ENCODE peak calls at places on chromosome 6, in five cellular contexts. E is OCI-LY7, S is mammary epithelial cell, J is cardiac fibroblast, N is GM12865. I is an unnamed sample.

GRCh38 chr6:161188547-161189465 is 85.1 kb downstream of the AGPAT4 start:
- DNase-seq in S (no peak), N (no peak), J (no peak), E (no peak), I (no peak)

GRCh38 chr6:24797596-24798216 is 1.0 kb downstream of the ARMH2 start:
- DNase-seq in E (no peak), N (no peak), S (no peak), J (no peak), I (no peak)

GRCh38 chr6:108105584-108105983 is 31.0 kb upstream of the OSTM1 start:
- DNase-seq in S (no peak), J (no peak), E (no peak), N (no peak), I (no peak)

GRCh38 chr6:155142163-155142901 is 121.5 kb upstream of the CLDN20 start:
- DNase-seq in S (no peak), E (no peak), N (no peak), J (no peak), I (no peak)

GRCh38 chr6:140736227-140736626 is 1361.8 kb upstream of the CITED2 start:
- DNase-seq in N (no peak), J (peak), S (no peak), E (no peak), I (no peak)

GRCh38 chr6:136753624-136754023 is 38.7 kb downstream of the MAP3K5 start:
- DNase-seq in E (no peak), S (peak), J (no peak), N (peak), I (no peak)

GRCh38 chr6:96194675-96195074 is 178.9 kb downstream of the FUT9 start:
- DNase-seq in N (no peak), S (no peak), E (no peak), J (no peak), I (no peak)

GRCh38 chr6:14758421-14759043 is 487.3 kb upstream of the JARID2 start:
- DNase-seq in N (no peak), E (no peak), S (peak), J (peak), I (no peak)

GRCh38 chr6:5104667-5105066 is 19.5 kb downstream of the PPP1R3G start:
- DNase-seq in E (no peak), S (no peak), J (no peak), N (no peak), I (no peak)

GRCh38 chr6:81553246-81553645 is 199.2 kb downstream of the TENT5A start:
- DNase-seq in N (no peak), S (no peak), E (no peak), J (peak), I (no peak)

GRCh38 chr6:140602431-140602836 is 1228.0 kb upstream of the CITED2 start:
- DNase-seq in J (no peak), E (no peak), S (no peak), N (no peak), I (no peak)

GRCh38 chr6:106163966-106164877 is 78.1 kb downstream of the PRDM1 start:
- DNase-seq in N (peak), E (peak), S (no peak), J (peak), I (no peak)

GRCh38 chr6:11971154-11971553 is 41.0 kb upstream of the HIVEP1 start:
- DNase-seq in N (no peak), E (no peak), S (peak), J (peak), I (no peak)

GRCh38 chr6:35090734-35091133 is 50.4 kb downstream of the TCP11 start:
- DNase-seq in N (no peak), E (no peak), S (no peak), J (no peak), I (no peak)

GRCh38 chr6:43310624-43311023 is 2.0 kb upstream of the CRIP3 start:
- DNase-seq in J (no peak), E (no peak), S (no peak), N (no peak), I (no peak)

GRCh38 chr6:30898750-30899360 is 9.2 kb upstream of the GTF2H4 start:
- DNase-seq in E (no peak), J (no peak), S (no peak), N (no peak), I (no peak)

GRCh38 chr6:14035448-14035847 is 82.1 kb upstream of the CD83 start:
- DNase-seq in N (no peak), E (no peak), S (peak), J (peak), I (peak)

GRCh38 chr6:138535728-138536454 is 36.6 kb upstream of the NHSL1 start:
- DNase-seq in J (no peak), N (no peak), E (no peak), S (no peak), I (no peak)

GRCh38 chr6:96391776-96392175 is 129.8 kb upstream of the UFL1 start:
- DNase-seq in S (no peak), N (peak), E (no peak), J (no peak), I (peak)

GRCh38 chr6:150055131-150055530 is 13.8 kb downstream of the ULBP3 start:
- DNase-seq in E (no peak), N (no peak), S (no peak), J (no peak), I (no peak)

GRCh38 chr6:160180706-160181105 is 59.1 kb downstream of the SLC22A1 start:
- DNase-seq in J (no peak), S (no peak), E (no peak), N (no peak), I (no peak)

GRCh38 chr6:165511807-165512206 is 151.2 kb downstream of the PDE10A start:
- DNase-seq in E (no peak), J (no peak), S (no peak), N (peak), I (no peak)

GRCh38 chr6:29723666-29724588 is 693 bp downstream of the HLA-F start:
- DNase-seq in N (peak), E (peak), J (peak), S (no peak), I (no peak)

GRCh38 chr6:35024601-35025054 is 116.5 kb downstream of the TCP11 start:
- DNase-seq in E (no peak), N (no peak), J (peak), S (peak), I (no peak)

GRCh38 chr6:22756365-22756764 is 187.0 kb downstream of the HDGFL1 start:
- DNase-seq in J (peak), E (no peak), N (no peak), S (peak), I (no peak)

GRCh38 chr6:30019819-30020218 is 41.2 kb upstream of the POLR1H start:
- DNase-seq in E (no peak), S (no peak), N (no peak), J (no peak), I (no peak)

GRCh38 chr6:20706293-20707165 is 172.3 kb downstream of the CDKAL1 start:
- DNase-seq in N (no peak), S (peak), J (peak), E (no peak), I (no peak)

GRCh38 chr6:19325335-19325789 is 511.8 kb upstream of the ID4 start:
- DNase-seq in S (no peak), J (no peak), N (no peak), E (no peak), I (no peak)

GRCh38 chr6:167855825-167856425 is 29.2 kb downstream of the AFDN start:
- DNase-seq in S (peak), J (peak), N (no peak), E (no peak), I (no peak)

GRCh38 chr6:366972-367794 is 24.4 kb upstream of the IRF4 start:
- DNase-seq in E (no peak), S (no peak), N (no peak), J (no peak), I (no peak)

GRCh38 chr6:137799950-137800568 is 67.0 kb upstream of the TNFAIP3 start:
- DNase-seq in E (peak), J (peak), N (peak), S (peak), I (peak)

GRCh38 chr6:12504325-12504966 is 212.1 kb upstream of the PHACTR1 start:
- DNase-seq in J (peak), S (peak), E (peak), N (peak), I (peak)

GRCh38 chr6:3965071-3965718 is 113.7 kb downstream of the FAM217A start:
- DNase-seq in S (no peak), E (no peak), N (no peak), J (peak), I (no peak)

DNA sequence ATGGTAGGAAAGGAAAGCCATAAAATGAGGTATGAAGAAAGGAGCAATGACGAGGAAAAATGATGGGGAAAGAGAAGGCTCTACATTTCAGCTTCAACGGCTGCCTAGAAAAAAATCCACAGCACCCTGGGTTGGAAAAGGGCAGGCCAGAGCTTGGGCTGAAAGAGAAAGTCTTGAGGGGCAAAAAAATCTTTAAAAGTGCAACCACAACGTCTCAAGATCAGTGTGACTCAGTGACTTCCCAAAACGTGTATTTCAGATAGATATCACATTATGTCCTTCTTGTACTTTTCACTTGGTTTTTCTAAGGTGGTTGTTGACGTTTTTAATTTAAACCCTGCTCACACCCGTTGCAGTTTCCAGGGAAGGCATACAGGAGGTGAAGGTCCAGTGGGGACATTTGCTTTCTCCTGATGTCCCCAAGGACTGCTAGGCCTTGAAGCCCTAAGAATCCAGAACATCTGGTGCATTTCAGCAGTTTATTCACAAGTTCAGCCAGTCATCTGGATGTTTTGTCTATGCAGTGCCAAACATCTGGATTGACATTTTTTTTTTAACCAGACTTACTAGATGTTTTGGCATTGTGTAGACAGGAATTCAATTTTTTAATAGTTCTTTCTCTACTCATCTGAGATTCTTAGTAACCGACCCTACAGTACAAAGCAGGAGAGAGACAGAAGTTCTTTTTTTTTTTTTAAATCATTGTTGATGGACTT is 256.4 kb downstream of the CLIC5 start:
- DNase-seq in S (no peak), E (no peak), N (no peak), J (no peak), I (no peak)
- H3K4me3 ChIP-seq in S (no peak), E (no peak), N (no peak), J (no peak), I (no peak)

GRCh38 chr6:54130179-54130578 is 18.9 kb downstream of the MLIP start:
- DNase-seq in J (no peak), S (no peak), N (no peak), E (no peak), I (no peak)

GRCh38 chr6:54125493-54125892 is 14.2 kb downstream of the MLIP start:
- DNase-seq in S (no peak), J (no peak), N (no peak), E (no peak), I (peak)
- H3K4me3 ChIP-seq in S (no peak), J (no peak), N (no peak), E (no peak), I (no peak)

DNA sequence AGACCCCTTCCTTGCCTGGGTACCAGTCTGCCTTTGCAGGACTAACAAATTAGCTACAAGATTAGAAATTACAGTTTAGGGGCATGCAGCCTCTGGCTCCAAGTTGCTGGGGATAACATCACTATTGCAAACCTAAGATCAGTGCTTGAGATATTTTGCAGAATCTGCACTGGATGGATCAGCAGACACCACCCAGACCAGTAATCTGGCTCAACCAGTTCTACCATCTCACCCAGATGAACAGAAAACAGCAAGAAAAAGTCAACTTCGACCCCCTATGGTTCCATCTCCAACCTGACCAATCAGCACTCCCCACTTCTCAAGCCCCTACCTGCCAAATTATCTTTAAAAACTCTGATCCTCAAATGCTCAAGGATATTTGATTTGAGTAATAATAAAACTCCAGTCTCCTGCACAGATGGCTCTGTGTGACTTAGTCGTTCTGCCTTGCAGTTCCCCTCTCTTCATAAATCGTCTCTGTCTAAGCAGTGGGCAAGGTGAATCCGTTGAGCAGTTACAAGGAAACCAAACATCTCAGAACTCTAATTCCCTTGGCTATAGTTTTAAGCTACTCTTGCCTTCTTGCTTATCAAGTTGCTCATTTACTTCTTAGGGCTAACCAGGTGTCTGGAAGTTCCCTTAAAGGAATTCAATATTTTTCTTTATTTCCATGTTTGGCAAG is 16.1 kb upstream of the LMBRD1 start:
- DNase-seq in E (no peak), S (no peak), N (no peak), J (no peak), I (no peak)
- H3K4me3 ChIP-seq in E (no peak), S (no peak), N (no peak), J (no peak), I (no peak)

GRCh38 chr6:52389626-52390360 is 27.8 kb downstream of the PAQR8 start:
- DNase-seq in S (peak), J (peak), N (peak), E (peak), I (no peak)
- H3K4me3 ChIP-seq in S (no peak), J (no peak), N (peak), E (no peak), I (no peak)

DNA sequence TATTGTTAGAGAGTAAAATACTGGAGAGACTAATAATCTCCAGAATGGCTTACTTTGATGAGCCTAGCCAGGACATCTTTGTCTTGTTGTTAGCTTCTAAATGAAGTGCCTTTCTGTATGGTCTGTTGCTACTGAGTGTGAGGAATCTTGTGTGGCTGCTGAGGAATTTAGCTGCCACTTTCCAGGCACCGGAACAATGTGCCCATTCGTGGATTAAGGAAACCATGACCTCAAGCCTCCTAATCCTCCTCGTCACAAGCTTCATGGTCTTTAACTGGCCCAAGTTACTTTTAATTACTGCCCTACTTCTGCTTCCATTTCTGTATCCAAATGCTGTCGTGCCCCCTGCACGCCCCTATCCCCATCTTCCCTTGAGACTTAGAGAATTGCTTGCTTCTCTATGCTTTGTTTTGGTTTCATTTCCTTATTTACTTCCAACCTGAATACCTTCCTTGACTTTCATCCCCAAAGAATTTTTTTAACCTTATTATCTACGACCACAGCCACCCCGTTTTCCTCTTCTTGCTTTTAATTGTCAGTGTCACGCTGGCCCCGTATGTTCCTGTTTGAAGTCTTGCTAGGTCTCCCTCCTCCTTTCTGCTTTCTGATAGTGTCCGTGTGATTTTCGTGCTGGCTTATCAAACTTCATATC is 40.0 kb downstream of the RNF217 start:
- DNase-seq in N (no peak), J (peak), E (no peak), S (no peak), I (no peak)
- H3K4me3 ChIP-seq in N (no peak), J (peak), E (no peak), S (no peak), I (no peak)

I was measured in NT2/D1.